ENCODE peak calls at places on chromosomes 6 and 20, in nine cellular contexts. S is stimulated activated naive CD8-positive, alpha-beta T cell treated with anti-CD3 and anti-CD28 coated beads, Interleukin-15, Interleukin-2, amounts not matched to agents 100 U/mL and 50 U/mL, for 24 hours; B is Ammon's horn; M is endodermal cell; F is HepG2; V is HFF-Myc; E is EL; D is HCT116; I is sciatic nerve. T is an unnamed sample.

GRCh38 chr6:583116-583515 is 73.8 kb downstream of the HUS1B start:
- DNase-seq in F (no peak), I (no peak), D (no peak), V (no peak), E (no peak), M (no peak), B (no peak), S (no peak), T (no peak)

GRCh38 chr6:157264701-157265100 is 58.6 kb downstream of the TMEM242 start:
- DNase-seq in I (no peak), D (no peak), F (no peak), E (no peak), M (no peak), S (no peak), V (no peak), B (no peak), T (peak; percentile 70)

GRCh38 chr6:105317607-105318533 is 85.0 kb downstream of the PREP start:
- DNase-seq in B (no peak), F (peak; percentile 8), I (no peak), V (no peak), M (peak; percentile 69), E (no peak), S (no peak), D (peak; percentile 15), T (peak; percentile 27)

GRCh38 chr6:168625602-168626001 is 184.6 kb downstream of the SMOC2 start:
- DNase-seq in D (no peak), V (no peak), F (no peak), E (no peak), B (no peak), M (no peak), S (no peak), I (no peak), T (no peak)

GRCh38 chr6:79544939-79545450 is 7.8 kb upstream of the LCA5 start:
- DNase-seq in E (peak; percentile 97), D (peak; percentile 97), M (peak; percentile 93), S (no peak), F (peak; percentile 16), I (no peak), B (peak; percentile 90), V (peak; percentile 95), T (peak; percentile 91)

GRCh38 chr20:3045816-3046676 is at the start of gene MRPS26:
- DNase-seq in D (peak; percentile 60), S (peak; percentile 88), V (peak; percentile 50), I (peak; percentile 93), M (peak; percentile 97), E (peak; percentile 89), B (peak; percentile 93), F (peak; percentile 91), T (peak; percentile 90)

GRCh38 chr6:4895971-4896370 is 107.9 kb downstream of the RPP40 start:
- DNase-seq in D (no peak), I (no peak), V (no peak), F (no peak), S (no peak), M (no peak), E (no peak), B (no peak), T (no peak)

GRCh38 chr20:10201321-10201870 is 17.2 kb upstream of the SNAP25 start:
- DNase-seq in D (no peak), E (no peak), F (no peak), I (no peak), M (no peak), V (no peak), B (no peak), S (no peak), T (no peak)

GRCh38 chr6:165689699-165690098 is 26.7 kb upstream of the PDE10A start:
- DNase-seq in S (no peak), M (no peak), B (no peak), F (no peak), I (no peak), V (no peak), E (no peak), D (no peak), T (no peak)

GRCh38 chr20:8223096-8223870 is 91.2 kb downstream of the PLCB1 start:
- DNase-seq in S (no peak), B (no peak), E (peak; percentile 87), D (no peak), F (peak; percentile 50), V (peak; percentile 60), I (no peak), M (no peak), T (no peak)

GRCh38 chr6:139640453-139640852 is 266.0 kb upstream of the CITED2 start:
- DNase-seq in E (no peak), V (no peak), S (no peak), D (no peak), F (no peak), M (no peak), I (no peak), B (no peak), T (no peak)

GRCh38 chr6:83008631-83009030 is 57.0 kb downstream of the UBE3D start:
- DNase-seq in V (no peak), I (no peak), M (no peak), F (no peak), B (no peak), D (no peak), S (no peak), E (no peak), T (peak; percentile 19)

GRCh38 chr20:43846516-43846905 is 68.1 kb upstream of the TOX2 start:
- DNase-seq in D (no peak), M (no peak), F (no peak), S (no peak), B (no peak), I (no peak), E (no peak), V (no peak), T (peak; percentile 20)

GRCh38 chr6:100719883-100720682 is 161.0 kb downstream of the ASCC3 start:
- DNase-seq in E (peak; percentile 45), F (peak; percentile 9), S (no peak), D (peak; percentile 8), V (peak; percentile 4), M (no peak), I (no peak), B (peak; percentile 32), T (peak; percentile 1)

GRCh38 chr20:16490696-16491095 is 82.6 kb downstream of the KIF16B start:
- DNase-seq in B (peak; percentile 31), I (no peak), E (no peak), V (no peak), S (no peak), F (no peak), M (no peak), D (no peak), T (no peak)

GRCh38 chr6:133741375-133741861 is 147.5 kb upstream of the TCF21 start:
- DNase-seq in D (peak; percentile 28), S (no peak), B (peak; percentile 36), M (no peak), V (no peak), I (no peak), E (no peak), F (no peak), T (no peak)

GRCh38 chr20:53445276-53445675 is 148.4 kb downstream of the ZNF217 start:
- DNase-seq in D (no peak), F (no peak), B (no peak), I (no peak), E (no peak), V (no peak), M (no peak), S (no peak), T (no peak)

GRCh38 chr20:23666189-23666588 is 22.6 kb downstream of the CST4 start:
- DNase-seq in E (peak; percentile 14), S (no peak), M (peak; percentile 64), D (no peak), B (peak; percentile 29), V (no peak), I (no peak), F (no peak), T (no peak)

GRCh38 chr6:27558028-27558724 is 85.3 kb upstream of the ZNF184 start:
- DNase-seq in V (no peak), F (no peak), B (no peak), I (no peak), S (no peak), D (no peak), E (no peak), M (no peak), T (no peak)

GRCh38 chr6:46626228-46626909 is 26.2 kb downstream of the CYP39A1 start:
- DNase-seq in S (no peak), M (no peak), E (peak; percentile 22), I (no peak), F (peak; percentile 33), D (peak; percentile 22), B (peak; percentile 34), V (no peak), T (peak; percentile 24)

GRCh38 chr6:17865798-17866725 is 121.4 kb downstream of the KIF13A start:
- DNase-seq in D (peak; percentile 98), I (peak; percentile 69), M (no peak), E (peak; percentile 98), S (no peak), F (peak; percentile 53), B (peak; percentile 77), V (peak; percentile 80), T (no peak)

GRCh38 chr6:145689529-145689928 is 45.8 kb downstream of the EPM2A start:
- DNase-seq in E (no peak), D (no peak), S (no peak), B (no peak), I (no peak), V (no peak), F (no peak), M (no peak), T (no peak)

GRCh38 chr6:14454467-14454763 is 336.8 kb downstream of the CD83 start:
- DNase-seq in B (no peak), D (no peak), I (no peak), M (no peak), V (no peak), S (peak; percentile 42), F (no peak), E (no peak), T (peak; percentile 44)

GRCh38 chr20:51059862-51060261 is 37.0 kb upstream of the KCNG1 start:
- DNase-seq in I (no peak), S (peak; percentile 29), E (peak; percentile 53), M (no peak), V (no peak), B (no peak), D (no peak), F (no peak), T (no peak)

GRCh38 chr6:43634702-43635303 is 837 bp upstream of the MAD2L1BP start:
- DNase-seq in E (no peak), D (no peak), F (no peak), B (no peak), I (no peak), M (no peak), V (no peak), S (no peak), T (no peak)

GRCh38 chr20:1301031-1301529 is 27.9 kb downstream of the SDCBP2 start:
- DNase-seq in F (no peak), E (peak; percentile 77), V (no peak), D (peak; percentile 18), I (no peak), M (peak; percentile 91), S (peak; percentile 60), B (no peak), T (no peak)

GRCh38 chr20:15834857-15835256 is 738.4 kb downstream of the KIF16B start:
- DNase-seq in E (no peak), D (no peak), S (no peak), B (no peak), V (no peak), F (no peak), M (peak; percentile 49), I (no peak), T (peak; percentile 91)

GRCh38 chr6:12403201-12403826 is 113.2 kb downstream of the EDN1 start:
- DNase-seq in F (no peak), B (no peak), M (no peak), E (peak; percentile 82), D (no peak), V (no peak), S (no peak), I (no peak), T (no peak)

GRCh38 chr20:5688431-5688972 is 61.7 kb upstream of the SHLD1 start:
- DNase-seq in V (no peak), F (no peak), M (no peak), B (peak; percentile 17), I (no peak), S (no peak), E (no peak), D (no peak), T (no peak)

GRCh38 chr6:161038229-161039003 is 46.8 kb downstream of the MAP3K4 start:
- DNase-seq in S (peak; percentile 4), M (no peak), F (no peak), D (peak; percentile 45), B (no peak), E (peak; percentile 93), I (no peak), V (peak; percentile 74), T (no peak)

GRCh38 chr6:14550817-14551216 is 433.2 kb downstream of the CD83 start:
- DNase-seq in E (no peak), B (no peak), F (no peak), M (no peak), I (no peak), S (no peak), D (no peak), V (no peak), T (no peak)

T was measured in NCI-H345.